ENCODE peak calls at places on chromosomes 4 and X, in ten cellular contexts. F, N, Y, S, E, G, A, O, Z and M are unnamed samples.

GRCh38 chr4:13627185-13627605 is 330 bp downstream of the BOD1L1 start:
- DNase-seq in N (no peak), O (no peak), Z (no peak), E (no peak), S (peak; percentile 27), Y (no peak), G (no peak), F (no peak), A (no peak), M (no peak)

GRCh38 chr4:154779362-154779947 is 1.6 kb upstream of the RBM46 start:
- DNase-seq in S (no peak), Z (no peak), N (peak; percentile 22), Y (no peak), O (peak; percentile 48), F (peak; percentile 32), G (no peak), A (peak; percentile 40), E (peak; percentile 11), M (no peak)

GRCh38 chr4:74805601-74806000 is 11.3 kb upstream of the BTC start:
- DNase-seq in Y (no peak), G (no peak), E (no peak), S (no peak), Z (no peak), O (peak; percentile 43), N (peak; percentile 16), F (no peak), A (peak; percentile 71), M (no peak)

GRCh38 chrX:3522016-3522690 is 175.7 kb upstream of the MXRA5 start:
- DNase-seq in G (no peak), Y (no peak), A (no peak), Z (no peak), F (no peak), N (peak; percentile 10), O (no peak), S (no peak), E (peak; percentile 76), M (no peak)

GRCh38 chrX:70029790-70030189 is 19.9 kb downstream of the AWAT2 start:
- DNase-seq in N (no peak), G (no peak), S (no peak), E (no peak), F (no peak), A (no peak), O (no peak), Y (no peak), Z (no peak), M (no peak)

GRCh38 chrX:11239230-11239629 is 54.0 kb upstream of the AMELX start:
- DNase-seq in A (peak; percentile 76), G (no peak), S (no peak), Z (no peak), Y (no peak), E (peak; percentile 33), O (peak; percentile 25), N (peak; percentile 34), F (peak; percentile 0), M (no peak)

GRCh38 chr4:56310401-56310800 is 76.9 kb downstream of the AASDH start:
- DNase-seq in A (no peak), F (no peak), O (no peak), Y (no peak), S (no peak), G (no peak), N (no peak), E (no peak), Z (no peak), M (no peak)

GRCh38 chr4:159071178-159071968 is 31.5 kb upstream of the RAPGEF2 start:
- DNase-seq in Z (no peak), N (peak; percentile 66), Y (no peak), S (no peak), A (peak; percentile 78), G (no peak), F (peak; percentile 80), O (peak; percentile 12), E (no peak), M (no peak)

GRCh38 chr4:120009731-120010130 is 56.9 kb downstream of the MAD2L1 start:
- DNase-seq in A (peak; percentile 57), F (no peak), O (peak; percentile 74), Z (no peak), N (peak; percentile 21), G (no peak), E (peak; percentile 64), Y (no peak), S (no peak), M (no peak)

GRCh38 chr4:103091601-103092223 is 7.9 kb downstream of the BDH2 start:
- DNase-seq in Z (peak; percentile 23), G (peak; percentile 40), O (no peak), N (peak; percentile 43), E (peak; percentile 40), S (no peak), F (peak; percentile 59), Y (peak; percentile 49), A (peak; percentile 60), M (no peak)

GRCh38 chrX:153507484-153508178 is 9.8 kb upstream of the ATP2B3 start:
- DNase-seq in S (peak; percentile 82), Y (peak; percentile 83), E (no peak), N (peak; percentile 61), Z (peak; percentile 71), A (no peak), F (peak; percentile 57), G (peak; percentile 58), O (peak; percentile 90), M (peak; percentile 74)

GRCh38 chr4:14916554-14917304 is 85.6 kb upstream of the CPEB2 start:
- DNase-seq in A (peak; percentile 75), O (peak; percentile 49), N (peak; percentile 88), F (peak; percentile 81), Z (no peak), G (no peak), Y (no peak), S (no peak), E (peak; percentile 13), M (peak; percentile 49)